ENCODE peak calls at places on chromosomes 1 and 21, in ten cellular contexts. M, C, B, E, S, N, X, V, T and Q are unnamed samples.

GRCh38 chr1:205700865-205701401 is 20.6 kb upstream of the SLC45A3 start:
- DNase-seq in M (peak), C (no peak), B (peak), E (peak), S (no peak), N (peak), X (peak), V (no peak), T (no peak), Q (no peak)

GRCh38 chr1:101005871-101006270 is 19.7 kb downstream of the DPH5 start:
- DNase-seq in M (no peak), C (no peak), B (no peak), E (no peak), S (peak), N (no peak), X (no peak), V (no peak), T (no peak), Q (no peak)

GRCh38 chr1:202794049-202794725 is 14.0 kb downstream of the KDM5B start:
- DNase-seq in M (no peak), C (no peak), B (no peak), E (no peak), S (no peak), N (no peak), X (no peak), V (no peak), T (no peak), Q (no peak)

GRCh38 chr21:23160914-23161313 is 2162.7 kb downstream of the NCAM2 start:
- DNase-seq in M (no peak), C (no peak), B (no peak), E (no peak), S (no peak), N (no peak), X (no peak), V (no peak), T (peak), Q (no peak)

GRCh38 chr1:200660719-200661118 is 9.0 kb downstream of the DDX59 start:
- DNase-seq in M (no peak), C (no peak), B (peak), E (no peak), S (no peak), N (peak), X (no peak), V (no peak), T (no peak), Q (no peak)

GRCh38 chr21:37139902-37140301 is 66.8 kb downstream of the TTC3 start:
- DNase-seq in M (no peak), C (no peak), B (peak), E (no peak), S (no peak), N (no peak), X (no peak), V (no peak), T (no peak), Q (no peak)

GRCh38 chr1:41381691-41382530 is 20.7 kb downstream of the FOXO6 start:
- DNase-seq in M (peak), C (no peak), B (peak), E (peak), S (peak), N (no peak), X (no peak), V (peak), T (peak), Q (peak)

GRCh38 chr1:19698181-19698580 is 33.5 kb downstream of the HTR6 start:
- DNase-seq in M (no peak), C (no peak), B (no peak), E (no peak), S (no peak), N (no peak), X (no peak), V (no peak), T (no peak), Q (no peak)